ENCODE peak calls at places on chromosome 10, in six cellular contexts. R is heart right ventricle, K is OCI-LY7, Q is aorta, Y is lung, O is fibroblast of lung. W is an unnamed sample.

GRCh38 chr10:88986549-88987242 is 3.9 kb upstream of the FAS start:
- DNase-seq in R (no peak), K (peak; percentile 39), Q (no peak), Y (no peak), O (no peak), W (peak; percentile 60)

GRCh38 chr10:113540845-113541553 is 11.9 kb upstream of the HABP2 start:
- DNase-seq in R (no peak), K (no peak), Q (no peak), Y (no peak), O (no peak), W (no peak)

GRCh38 chr10:50286517-50286916 is 35.2 kb upstream of the ASAH2 start:
- DNase-seq in R (no peak), K (no peak), Q (no peak), Y (no peak), O (peak; percentile 29), W (no peak)

GRCh38 chr10:21230219-21230618 is 295.3 kb downstream of the SKIDA1 start:
- DNase-seq in R (no peak), K (no peak), Q (no peak), Y (no peak), O (no peak), W (no peak)

GRCh38 chr10:126188679-126189200 is 199.5 kb downstream of the ADAM12 start:
- DNase-seq in R (no peak), K (no peak), Q (no peak), Y (no peak), O (no peak), W (no peak)

GRCh38 chr10:126673565-126673964 is 3.1 kb upstream of the C10orf90 start:
- DNase-seq in R (no peak), K (no peak), Q (no peak), Y (peak; percentile 20), O (no peak), W (no peak)

GRCh38 chr10:132377326-132377725 is 19.7 kb upstream of the PWWP2B start:
- DNase-seq in R (no peak), K (no peak), Q (no peak), Y (no peak), O (no peak), W (no peak)

GRCh38 chr10:497898-498451 is 191.5 kb downstream of the DIP2C start:
- DNase-seq in R (no peak), K (no peak), Q (no peak), Y (no peak), O (no peak), W (no peak)

GRCh38 chr10:17214991-17215781 is 12.9 kb upstream of the VIM start:
- DNase-seq in R (no peak), K (no peak), Q (no peak), Y (no peak), O (peak; percentile 98), W (no peak)

GRCh38 chr10:122021421-122021820 is 32.5 kb downstream of the TACC2 start:
- DNase-seq in R (no peak), K (no peak), Q (no peak), Y (no peak), O (no peak), W (no peak)

GRCh38 chr10:91149550-91149949 is 70.9 kb upstream of the PCGF5 start:
- DNase-seq in R (no peak), K (no peak), Q (no peak), Y (no peak), O (no peak), W (no peak)

GRCh38 chr10:69911571-69912528 is 110.1 kb downstream of the COL13A1 start:
- DNase-seq in R (no peak), K (no peak), Q (peak; percentile 73), Y (no peak), O (no peak), W (no peak)

GRCh38 chr10:13904053-13904452 is 317.3 kb downstream of the PRPF18 start:
- DNase-seq in R (no peak), K (no peak), Q (peak; percentile 66), Y (no peak), O (no peak), W (no peak)

GRCh38 chr10:118754132-118754555 is 626 bp downstream of the CACUL1 start:
- DNase-seq in R (peak; percentile 28), K (peak; percentile 26), Q (peak; percentile 62), Y (peak; percentile 56), O (peak; percentile 30), W (peak; percentile 69)

GRCh38 chr10:86306628-86307278 is 59.8 kb downstream of the GRID1 start:
- DNase-seq in R (no peak), K (peak; percentile 27), Q (no peak), Y (no peak), O (peak; percentile 10), W (no peak)

GRCh38 chr10:4663162-4663992 is 162.6 kb upstream of the AKR1E2 start:
- DNase-seq in R (no peak), K (peak; percentile 3), Q (peak; percentile 67), Y (peak; percentile 82), O (peak; percentile 100), W (no peak)

GRCh38 chr10:24802378-24802777 is 78.7 kb upstream of the ARHGAP21 start:
- DNase-seq in R (no peak), K (no peak), Q (no peak), Y (no peak), O (no peak), W (no peak)

GRCh38 chr10:104580774-104581675 is 60.1 kb upstream of the SORCS3 start:
- DNase-seq in R (peak; percentile 48), K (peak; percentile 50), Q (peak; percentile 71), Y (peak; percentile 74), O (peak; percentile 52), W (no peak)

GRCh38 chr10:131224106-131224505 is 87.4 kb downstream of the TCERG1L start:
- DNase-seq in R (no peak), K (no peak), Q (no peak), Y (no peak), O (no peak), W (no peak)

GRCh38 chr10:131220601-131221171 is 90.8 kb downstream of the TCERG1L start:
- DNase-seq in R (no peak), K (no peak), Q (no peak), Y (no peak), O (no peak), W (no peak)

GRCh38 chr10:131221632-131222277 is 89.8 kb downstream of the TCERG1L start:
- DNase-seq in R (no peak), K (no peak), Q (no peak), Y (no peak), O (no peak), W (no peak)

GRCh38 chr10:131222986-131223385 is 88.5 kb downstream of the TCERG1L start:
- DNase-seq in R (no peak), K (no peak), Q (no peak), Y (no peak), O (no peak), W (no peak)

GRCh38 chr10:131223422-131223821 is 88.1 kb downstream of the TCERG1L start:
- DNase-seq in R (no peak), K (no peak), Q (no peak), Y (no peak), O (no peak), W (no peak)
- H3K9me3 ChIP-seq in R (no peaks in the 10 kb centered on the region), K (no peaks in the 10 kb centered on the region), Q (no peaks in the 10 kb centered on the region), Y (no peaks in the 10 kb centered on the region), O (no peaks in the 10 kb centered on the region), W (peaks cover 12% of the 10 kb centered on the region)

GRCh38 chr10:1572519-1573333 is 164.6 kb downstream of the ADARB2 start:
- DNase-seq in R (no peak), K (no peak), Q (peak; percentile 9), Y (no peak), O (no peak), W (no peak)
- H3K9me3 ChIP-seq in R (no peaks in the 10 kb centered on the region), K (no peaks in the 10 kb centered on the region), Q (no peaks in the 10 kb centered on the region), Y (no peaks in the 10 kb centered on the region), O (peaks cover 2% of the 10 kb centered on the region), W (no peaks in the 10 kb centered on the region)

GRCh38 chr10:18554479-18554878 is 96.9 kb downstream of the NSUN6 start:
- DNase-seq in R (no peak), K (no peak), Q (no peak), Y (no peak), O (peak; percentile 29), W (no peak)
- H3K9me3 ChIP-seq in R (no peaks in the 10 kb centered on the region), K (peaks cover 3% of the 10 kb centered on the region), Q (no peaks in the 10 kb centered on the region), Y (no peaks in the 10 kb centered on the region), O (no peaks in the 10 kb centered on the region), W (peaks cover 6% of the 10 kb centered on the region)

GRCh38 chr10:129727495-129727894 is 236.6 kb downstream of the EBF3 start:
- DNase-seq in R (no peak), K (no peak), Q (no peak), Y (peak; percentile 21), O (no peak), W (peak; percentile 5)
- H3K9me3 ChIP-seq in R (peaks cover 3% of the 10 kb centered on the region), K (no peaks in the 10 kb centered on the region), Q (peaks cover 3% of the 10 kb centered on the region), Y (no peaks in the 10 kb centered on the region), O (no peaks in the 10 kb centered on the region), W (no peaks in the 10 kb centered on the region)

GRCh38 chr10:106707657-106708056 is 456.8 kb downstream of the SORCS1 start:
- DNase-seq in R (no peak), K (no peak), Q (no peak), Y (no peak), O (no peak), W (no peak)
- H3K9me3 ChIP-seq in R (no peaks in the 10 kb centered on the region), K (no peaks in the 10 kb centered on the region), Q (no peaks in the 10 kb centered on the region), Y (no peaks in the 10 kb centered on the region), O (no peaks in the 10 kb centered on the region), W (no peaks in the 10 kb centered on the region)

GRCh38 chr10:87706731-87707130 is 47.1 kb downstream of the PAPSS2 start:
- DNase-seq in R (no peak), K (no peak), Q (no peak), Y (no peak), O (peak; percentile 64), W (no peak)
- H3K9me3 ChIP-seq in R (no peaks in the 10 kb centered on the region), K (no peaks in the 10 kb centered on the region), Q (peaks cover 1% of the 10 kb centered on the region), Y (no peaks in the 10 kb centered on the region), O (no peaks in the 10 kb centered on the region), W (no peaks in the 10 kb centered on the region)

GRCh38 chr10:26832960-26833359 is 27.8 kb downstream of the ABI1 start:
- DNase-seq in R (no peak), K (no peak), Q (no peak), Y (no peak), O (no peak), W (no peak)

GRCh38 chr10:26839966-26840627 is 20.7 kb downstream of the ABI1 start:
- DNase-seq in R (no peak), K (no peak), Q (no peak), Y (no peak), O (peak; percentile 66), W (no peak)

GRCh38 chr10:26835025-26835424 is 25.7 kb downstream of the ABI1 start:
- DNase-seq in R (no peak), K (no peak), Q (no peak), Y (no peak), O (no peak), W (no peak)

GRCh38 chr10:26840938-26841732 is 19.6 kb downstream of the ABI1 start:
- DNase-seq in R (no peak), K (no peak), Q (no peak), Y (no peak), O (peak; percentile 16), W (no peak)

GRCh38 chr10:26837139-26837538 is 23.6 kb downstream of the ABI1 start:
- DNase-seq in R (no peak), K (no peak), Q (no peak), Y (no peak), O (no peak), W (no peak)
- H3K9me3 ChIP-seq in R (no peaks in the 10 kb centered on the region), K (peaks cover 23% of the 10 kb centered on the region), Q (no peaks in the 10 kb centered on the region), Y (no peaks in the 10 kb centered on the region), O (no peaks in the 10 kb centered on the region), W (no peaks in the 10 kb centered on the region)